ENCODE peak calls at places on chromosomes 5 and 9, in four cellular contexts. D is coronary artery, Q is mesothelial cell of epicardium, W is prostate gland. A is an unnamed sample.

GRCh38 chr5:74290634-74291033 is 349.9 kb downstream of the ENC1 start:
- DNase-seq in D (no peak), Q (no peak), W (no peak), A (no peak)

GRCh38 chr5:140713562-140714094 is 13.4 kb downstream of the ZMAT2 start:
- DNase-seq in D (no peak), Q (no peak), W (no peak), A (no peak)

GRCh38 chr9:86839522-86839921 is 107.8 kb downstream of the GAS1 start:
- DNase-seq in D (no peak), Q (no peak), W (no peak), A (no peak)

GRCh38 chr9:75108571-75108970 is 20.3 kb downstream of the OSTF1 start:
- DNase-seq in D (no peak), Q (no peak), W (no peak), A (no peak)

GRCh38 chr5:163757344-163757743 is 251.9 kb downstream of the MAT2B start:
- DNase-seq in D (no peak), Q (no peak), W (no peak), A (no peak)

GRCh38 chr9:17578911-17579793 is at the start of gene SH3GL2:
- DNase-seq in D (no peak), Q (peak), W (peak), A (no peak)

GRCh38 chr5:173324115-173325001 is 3.9 kb downstream of the STC2 start:
- DNase-seq in D (no peak), Q (no peak), W (no peak), A (no peak)

GRCh38 chr9:122209451-122209850 is 19.3 kb downstream of the LHX6 start:
- DNase-seq in D (no peak), Q (no peak), W (no peak), A (no peak)

GRCh38 chr9:105425817-105426433 is 21.9 kb upstream of the FSD1L start:
- DNase-seq in D (no peak), Q (no peak), W (no peak), A (no peak)

GRCh38 chr5:76303917-76304316 is 99.2 kb upstream of the IQGAP2 start:
- DNase-seq in D (no peak), Q (no peak), W (no peak), A (no peak)

GRCh38 chr5:132813599-132814440 is 718 bp downstream of the SOWAHA start:
- DNase-seq in D (no peak), Q (peak), W (no peak), A (no peak)

GRCh38 chr5:152331718-152332117 is 73.4 kb downstream of the NMUR2 start:
- DNase-seq in D (no peak), Q (no peak), W (no peak), A (no peak)

GRCh38 chr9:98248737-98249474 is 6.5 kb downstream of the TBC1D2 start:
- DNase-seq in D (peak), Q (no peak), W (peak), A (peak)

GRCh38 chr5:150035139-150035893 is 34.8 kb downstream of the HMGXB3 start:
- DNase-seq in D (no peak), Q (no peak), W (no peak), A (no peak)

GRCh38 chr9:91181541-91181940 is 180.2 kb downstream of the AUH start:
- DNase-seq in D (peak), Q (no peak), W (no peak), A (no peak)

GRCh38 chr5:141677415-141677814 is 4.6 kb downstream of the ARAP3 start:
- DNase-seq in D (no peak), Q (no peak), W (no peak), A (no peak)

GRCh38 chr9:131096490-131097258 is at the start of gene AIF1L:
- DNase-seq in D (no peak), Q (peak), W (peak), A (no peak)

GRCh38 chr9:92140074-92140753 is 25.0 kb upstream of the SPTLC1 start:
- DNase-seq in D (no peak), Q (peak), W (peak), A (peak)

GRCh38 chr5:218457-219289 is 553 bp downstream of the SDHA start:
- DNase-seq in D (no peak), Q (peak), W (peak), A (no peak)

GRCh38 chr5:31496891-31497290 is 35.0 kb downstream of the DROSHA start:
- DNase-seq in D (no peak), Q (no peak), W (no peak), A (no peak)

GRCh38 chr5:31500256-31500655 is 31.6 kb downstream of the DROSHA start:
- DNase-seq in D (no peak), Q (no peak), W (no peak), A (no peak)

GRCh38 chr5:31504520-31504919 is 27.4 kb downstream of the DROSHA start:
- DNase-seq in D (no peak), Q (no peak), W (no peak), A (no peak)

DNA sequence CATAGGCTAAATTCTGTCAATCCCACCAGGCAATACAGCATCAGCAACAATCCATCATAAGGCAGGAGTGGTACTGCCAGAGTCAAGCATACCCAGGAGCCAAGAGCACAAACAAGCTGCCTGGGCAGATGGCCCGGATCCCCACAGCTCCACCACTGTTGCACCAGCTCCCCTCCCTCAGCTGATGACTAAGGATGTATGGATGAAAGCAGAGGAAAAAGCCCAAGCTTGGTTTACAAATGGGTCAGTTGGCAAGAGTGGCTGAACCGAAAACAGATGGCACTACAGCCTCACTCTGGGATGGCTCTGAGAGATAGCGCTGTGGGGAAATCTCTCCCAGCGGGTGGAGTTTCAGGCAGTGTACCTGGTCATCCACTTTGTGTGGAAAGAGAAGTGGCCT is 29.4 kb downstream of the DROSHA start:
- DNase-seq in D (no peak), Q (no peak), W (no peak), A (no peak)
- TF ChIP-seq CTCF in D (no peak), Q (no peak), W (no peak), A (no peak)

DNA sequence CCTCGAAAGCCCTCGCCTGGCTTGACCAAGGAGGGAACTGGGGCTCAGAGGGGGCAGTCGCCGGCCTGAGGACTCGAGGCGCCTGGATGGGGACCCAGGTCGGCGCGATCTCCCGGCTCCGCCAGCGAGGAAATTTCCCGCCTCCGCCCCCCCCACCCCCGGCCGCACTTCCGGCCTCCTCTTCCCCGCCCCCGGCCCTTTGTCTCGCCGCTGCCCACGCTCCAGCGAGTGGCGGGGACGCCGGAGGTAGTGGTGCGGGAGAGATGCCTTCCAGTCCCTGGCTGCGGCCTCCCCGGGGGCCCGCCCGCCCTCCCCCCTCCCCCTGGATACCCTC is 441 bp upstream of the GPRIN1 start:
- DNase-seq in D (no peak), Q (no peak), W (no peak), A (no peak)
- TF ChIP-seq CTCF in D (no peak), Q (no peak), W (no peak), A (no peak)

DNA sequence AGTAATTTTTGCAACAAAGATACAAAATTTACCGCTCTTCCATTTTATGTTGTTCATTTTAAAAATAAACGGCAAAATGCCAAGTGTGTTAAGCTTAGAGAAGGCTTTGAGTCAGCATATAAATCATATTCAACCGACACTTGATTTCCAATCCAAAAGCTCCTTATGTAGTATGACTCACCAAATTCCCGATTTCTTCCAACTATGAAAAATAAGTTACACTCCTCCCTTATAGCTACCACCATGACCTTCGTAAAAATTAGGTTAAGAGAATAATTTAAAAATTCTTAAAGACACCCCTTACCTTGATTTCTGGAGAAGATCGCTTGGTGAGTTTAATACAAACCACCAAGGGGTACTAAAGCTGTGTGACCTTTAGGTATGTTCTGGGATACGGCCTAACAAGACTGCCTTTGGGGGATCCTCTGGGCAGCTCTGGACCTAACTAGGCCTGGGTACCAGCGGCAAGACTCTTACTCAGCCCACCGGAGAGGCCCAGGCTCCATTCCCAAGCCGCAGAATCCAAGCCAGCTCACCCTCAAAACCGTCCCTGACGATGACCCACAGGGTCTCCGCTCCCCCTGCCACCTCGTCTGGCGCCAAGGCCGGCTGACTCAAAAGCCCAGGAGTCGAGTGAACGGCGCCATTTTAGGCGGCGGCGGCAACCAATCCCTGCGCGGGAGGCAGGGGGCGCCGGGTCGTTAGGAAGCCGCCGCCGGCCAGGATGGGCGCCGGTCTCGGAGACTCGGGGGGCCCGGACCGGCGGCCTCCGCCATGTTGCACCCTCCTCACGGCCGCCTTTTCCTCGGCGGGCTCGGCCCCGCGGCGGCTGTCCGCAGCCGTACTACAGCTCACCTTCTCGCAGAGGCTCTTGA is 731 bp downstream of the PPP2CA start:
- DNase-seq in D (peak), Q (peak), W (peak), A (no peak)
- TF ChIP-seq CTCF in D (peak), Q (no peak), W (peak), A (no peak)

GRCh38 chr5:148828461-148829247 is 2.2 kb downstream of the ADRB2 start:
- DNase-seq in D (no peak), Q (no peak), W (no peak), A (no peak)
- TF ChIP-seq CTCF in D (no peak), Q (no peak), W (peak), A (no peak)

DNA sequence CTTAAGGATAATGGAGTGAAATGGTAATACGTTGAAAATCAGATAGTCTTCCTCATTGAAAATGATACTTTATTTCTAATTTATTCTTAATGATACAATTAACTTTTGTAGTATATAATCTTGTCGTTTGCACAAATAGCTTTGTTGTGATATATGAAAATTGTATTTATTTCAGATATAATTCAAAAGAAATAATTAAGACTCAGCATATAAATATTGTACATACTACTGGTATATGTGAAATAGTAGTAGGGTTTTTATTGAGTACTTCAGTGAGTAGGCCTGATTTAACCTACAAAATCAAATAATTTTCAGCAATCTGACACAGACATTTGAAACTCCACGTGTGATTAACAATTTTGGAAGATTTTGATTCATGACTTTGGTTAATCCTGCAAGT is 4.8 kb downstream of the C5orf22 start:
- DNase-seq in D (no peak), Q (no peak), W (no peak), A (no peak)
- TF ChIP-seq CTCF in D (no peak), Q (no peak), W (no peak), A (no peak)

A was measured in omental fat pad.